ENCODE peak calls at places on chromosomes 12 and 14, in six cellular contexts. One of them, this sample, is unnamed.

GRCh38 chr12:117130806-117131205 is 31.6 kb upstream of the TESC start:
- DNase-seq in GM10248: no peak
- DNase-seq in AG04450: no peak
- DNase-seq in GM18507: no peak
- DNase-seq in retina: no peak
- DNase-seq in NCI-H226: no peak
- DNase-seq in this sample: no peak

GRCh38 chr14:104103061-104104005 is 17.8 kb downstream of the ASPG start:
- DNase-seq in NCI-H226: no peak
- DNase-seq in GM18507: no peak
- DNase-seq in GM10248: no peak
- DNase-seq in AG04450: no peak
- DNase-seq in retina: no peak
- DNase-seq in this sample: no peak

GRCh38 chr12:112664569-112664968 is 127.0 kb upstream of the RPH3A start:
- DNase-seq in retina: no peak
- DNase-seq in GM10248: no peak
- DNase-seq in AG04450: no peak
- DNase-seq in NCI-H226: no peak
- DNase-seq in GM18507: no peak
- DNase-seq in this sample: peak; percentile 52

GRCh38 chr14:90758959-90759358 is 57.3 kb downstream of the TTC7B start:
- DNase-seq in GM10248: no peak
- DNase-seq in GM18507: no peak
- DNase-seq in retina: no peak
- DNase-seq in AG04450: no peak
- DNase-seq in NCI-H226: no peak
- DNase-seq in this sample: no peak

GRCh38 chr14:91298576-91298975 is 54.1 kb upstream of the GPR68 start:
- DNase-seq in NCI-H226: no peak
- DNase-seq in GM18507: no peak
- DNase-seq in retina: no peak
- DNase-seq in GM10248: no peak
- DNase-seq in AG04450: no peak
- DNase-seq in this sample: no peak

GRCh38 chr14:103132381-103133212 is 9.3 kb downstream of the TNFAIP2 start:
- DNase-seq in AG04450: no peak
- DNase-seq in retina: no peak
- DNase-seq in GM10248: no peak
- DNase-seq in GM18507: no peak
- DNase-seq in NCI-H226: no peak
- DNase-seq in this sample: no peak

GRCh38 chr14:75077794-75078193 is 8.4 kb downstream of the ZC2HC1C start:
- DNase-seq in NCI-H226: no peak
- DNase-seq in GM10248: no peak
- DNase-seq in GM18507: no peak
- DNase-seq in AG04450: no peak
- DNase-seq in retina: no peak
- DNase-seq in this sample: no peak

GRCh38 chr12:54431911-54432814 is 13.1 kb upstream of the ITGA5 start:
- DNase-seq in AG04450: peak; percentile 16
- DNase-seq in NCI-H226: peak; percentile 99
- DNase-seq in retina: no peak
- DNase-seq in GM18507: no peak
- DNase-seq in GM10248: no peak
- DNase-seq in this sample: no peak

GRCh38 chr12:20063116-20063515 is 305.2 kb upstream of the PDE3A start:
- DNase-seq in GM18507: no peak
- DNase-seq in GM10248: no peak
- DNase-seq in AG04450: no peak
- DNase-seq in retina: no peak
- DNase-seq in NCI-H226: no peak
- DNase-seq in this sample: no peak

This sample was measured in RPMI8226.